ENCODE peak calls at places on chromosomes 12 and 14, in six cellular contexts. N is testis, Z is prostate gland, X is left ventricle myocardium inferior, O is ascending aorta, F is IMR-90. U is an unnamed sample.

GRCh38 chr12:85866929-85867776 is 6.9 kb upstream of the NTS start:
- DNase-seq in N (peak; percentile 48), Z (peak; percentile 45), X (no peak), O (no peak), F (peak; percentile 61), U (peak; percentile 44)

GRCh38 chr12:48532601-48533000 is 7.2 kb downstream of the OR8S1 start:
- DNase-seq in N (no peak), Z (no peak), X (no peak), O (no peak), F (no peak), U (no peak)

GRCh38 chr12:52213541-52214420 is 19.3 kb upstream of the KRT7 start:
- DNase-seq in N (peak; percentile 81), Z (peak; percentile 73), X (peak; percentile 70), O (peak; percentile 81), F (peak; percentile 78), U (peak; percentile 39)

GRCh38 chr14:44700694-44701093 is 193.6 kb upstream of the FSCB start:
- DNase-seq in N (no peak), Z (no peak), X (no peak), O (no peak), F (no peak), U (no peak)

GRCh38 chr14:69285661-69286255 is 25.8 kb downstream of the GALNT16 start:
- DNase-seq in N (no peak), Z (no peak), X (no peak), O (no peak), F (no peak), U (no peak)

GRCh38 chr12:66550626-66551025 is 128.2 kb downstream of the GRIP1 start:
- DNase-seq in N (no peak), Z (no peak), X (no peak), O (no peak), F (no peak), U (no peak)

GRCh38 chr12:68175566-68176033 is 16.1 kb upstream of the IFNG start:
- DNase-seq in N (no peak), Z (no peak), X (no peak), O (no peak), F (no peak), U (no peak)

GRCh38 chr14:96067985-96068930 is 29.1 kb downstream of the C14orf132 start:
- DNase-seq in N (no peak), Z (no peak), X (no peak), O (peak; percentile 33), F (no peak), U (no peak)

GRCh38 chr14:102088012-102088792 is 1.4 kb upstream of the HSP90AA1 start:
- DNase-seq in N (peak; percentile 70), Z (peak; percentile 44), X (peak; percentile 58), O (peak; percentile 73), F (no peak), U (no peak)

GRCh38 chr12:2259368-2259767 is 206.6 kb downstream of the CACNA1C start:
- DNase-seq in N (no peak), Z (no peak), X (no peak), O (no peak), F (no peak), U (no peak)

GRCh38 chr14:106491851-106492250 is 965.5 kb downstream of the TMEM121 start:
- DNase-seq in N (peak; percentile 54), Z (no peak), X (no peak), O (no peak), F (no peak), U (no peak)

GRCh38 chr14:57574617-57575288 is 81.1 kb upstream of the CCDC198 start:
- DNase-seq in N (no peak), Z (no peak), X (no peak), O (no peak), F (no peak), U (no peak)

GRCh38 chr14:96624661-96625435 is 122.7 kb downstream of the PAPOLA start:
- DNase-seq in N (no peak), Z (no peak), X (no peak), O (peak; percentile 61), F (no peak), U (no peak)

GRCh38 chr12:62297321-62297720 is 37.1 kb downstream of the USP15 start:
- DNase-seq in N (no peak), Z (no peak), X (no peak), O (no peak), F (no peak), U (no peak)

GRCh38 chr12:94204647-94205247 is 56.4 kb downstream of the PLXNC1 start:
- DNase-seq in N (no peak), Z (no peak), X (no peak), O (no peak), F (no peak), U (no peak)

GRCh38 chr14:81401420-81402122 is 1.4 kb upstream of the STON2 start:
- DNase-seq in N (no peak), Z (no peak), X (no peak), O (no peak), F (peak; percentile 64), U (peak; percentile 97)

GRCh38 chr14:92553456-92553855 is 39.9 kb downstream of the RIN3 start:
- DNase-seq in N (peak; percentile 73), Z (no peak), X (no peak), O (peak; percentile 81), F (peak; percentile 67), U (peak; percentile 70)

GRCh38 chr14:39217214-39217879 is 16.4 kb upstream of the MIA2 start:
- DNase-seq in N (no peak), Z (no peak), X (no peak), O (no peak), F (no peak), U (no peak)

GRCh38 chr12:79615596-79616560 is 74.9 kb downstream of the PAWR start:
- DNase-seq in N (no peak), Z (no peak), X (no peak), O (no peak), F (no peak), U (no peak)

GRCh38 chr14:30874120-30874998 is at the start of gene COCH:
- DNase-seq in N (no peak), Z (no peak), X (peak; percentile 31), O (no peak), F (no peak), U (no peak)

GRCh38 chr12:81468206-81468605 is 290.9 kb downstream of the PPFIA2 start:
- DNase-seq in N (no peak), Z (no peak), X (no peak), O (no peak), F (peak; percentile 1), U (peak; percentile 81)

GRCh38 chr14:96394047-96394815 is 2.3 kb downstream of the AK7 start:
- DNase-seq in N (no peak), Z (no peak), X (no peak), O (no peak), F (no peak), U (no peak)

GRCh38 chr14:63664143-63664460 is 22.4 kb upstream of the WDR89 start:
- DNase-seq in N (no peak), Z (no peak), X (no peak), O (no peak), F (no peak), U (no peak)

GRCh38 chr12:55760663-55761062 is 17.7 kb downstream of the GDF11 start:
- DNase-seq in N (no peak), Z (no peak), X (no peak), O (no peak), F (no peak), U (no peak)

GRCh38 chr12:121858318-121858661 is 369 bp downstream of the HPD start:
- DNase-seq in N (no peak), Z (no peak), X (no peak), O (no peak), F (no peak), U (no peak)

GRCh38 chr12:84874125-84874824 is 38.3 kb downstream of the SLC6A15 start:
- DNase-seq in N (no peak), Z (no peak), X (no peak), O (no peak), F (peak; percentile 60), U (peak; percentile 21)

GRCh38 chr12:46933947-46934346 is 108.2 kb upstream of the SLC38A4 start:
- DNase-seq in N (no peak), Z (no peak), X (no peak), O (no peak), F (peak; percentile 77), U (peak; percentile 37)

GRCh38 chr14:36973806-36974442 is 198.5 kb downstream of the SLC25A21 start:
- DNase-seq in N (no peak), Z (no peak), X (no peak), O (no peak), F (peak; percentile 83), U (peak; percentile 74)

DNA sequence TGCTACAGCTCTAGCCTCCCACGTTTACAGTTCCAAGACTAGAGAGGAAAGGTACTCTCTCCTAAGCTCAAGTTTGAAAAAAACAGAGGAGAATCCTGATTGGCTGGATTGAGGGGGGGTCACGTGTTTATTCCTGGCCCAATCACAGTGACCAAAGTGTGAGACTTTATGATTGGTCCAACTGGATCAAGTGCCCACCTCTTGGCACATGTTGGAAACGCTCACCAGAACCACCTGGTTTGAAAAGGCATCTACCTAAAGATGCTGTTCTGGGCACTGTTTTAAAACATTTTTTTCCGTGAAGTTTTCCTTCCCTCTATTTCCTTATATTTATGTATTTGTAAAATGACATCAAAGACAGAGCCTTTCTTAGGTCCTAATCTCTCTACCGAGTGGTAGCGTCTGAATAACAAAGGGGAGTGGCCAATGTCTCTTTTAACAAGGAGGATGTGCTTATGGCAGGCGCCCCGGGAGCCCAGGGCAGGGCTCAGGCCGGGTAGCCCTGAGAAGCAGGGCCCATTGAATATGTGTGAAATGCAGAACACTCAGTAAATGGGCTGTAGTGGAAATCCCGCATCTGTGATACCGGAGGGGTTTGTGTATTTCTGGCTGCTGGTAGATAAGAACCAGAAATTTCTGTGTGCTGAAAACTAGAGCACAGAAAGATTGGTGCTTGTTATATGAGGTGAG is 146.2 kb downstream of the ATP23 start:
- DNase-seq in N (peak; percentile 35), Z (no peak), X (no peak), O (no peak), F (no peak), U (no peak)
- H3K27ac ChIP-seq in N (no peak overlapping the region), Z (no peak overlapping the region), X (peak overlapping the region; percentile 40), O (no peak overlapping the region), F (no peak overlapping the region), U (no peak overlapping the region)

DNA sequence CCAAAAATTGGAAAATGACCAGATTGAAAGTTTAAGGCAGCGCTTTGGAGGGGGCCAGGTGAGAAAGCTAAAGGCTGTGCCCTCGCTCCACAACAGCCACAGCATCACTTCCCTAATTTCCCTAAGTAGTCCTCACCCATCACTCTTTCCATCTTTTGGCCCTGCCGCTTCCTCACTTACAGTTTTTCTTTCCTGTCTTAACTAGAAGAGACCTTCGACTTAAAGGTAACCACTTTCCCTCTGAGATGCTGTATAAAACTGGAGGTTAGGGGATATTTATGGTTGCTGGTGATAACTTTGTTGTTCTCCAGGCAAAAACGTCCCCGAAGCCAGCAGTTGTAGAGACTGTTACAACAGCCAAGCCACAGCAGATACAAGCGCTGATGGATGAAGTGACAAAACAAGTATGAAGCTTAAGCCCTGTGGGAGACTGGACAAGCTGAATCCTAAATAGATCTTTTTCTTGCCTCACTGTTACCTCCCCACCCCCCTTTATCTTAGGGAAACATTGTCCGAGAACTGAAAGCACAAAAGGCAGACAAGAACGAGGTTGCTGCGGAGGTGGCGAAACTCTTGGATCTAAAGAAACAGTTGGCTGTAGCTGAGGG is 4.3 kb downstream of the DDIT3 start:
- DNase-seq in N (no peak), Z (no peak), X (no peak), O (no peak), F (peak; percentile 23), U (no peak)
- H3K36me3 ChIP-seq in N (no peaks in the 10 kb centered on the region), Z (peaks cover 3% of the 10 kb centered on the region), X (peaks cover 70% of the 10 kb centered on the region), O (peaks cover 62% of the 10 kb centered on the region), F (peaks cover 65% of the 10 kb centered on the region), U (peaks cover 59% of the 10 kb centered on the region)

GRCh38 chr12:75389061-75389460 is 1.8 kb upstream of the GLIPR1L2 start:
- DNase-seq in N (no peak), Z (no peak), X (no peak), O (no peak), F (peak; percentile 40), U (peak; percentile 51)
- H3K27ac ChIP-seq in N (no peak overlapping the region), Z (peak overlapping the region; percentile 91), X (peak overlapping the region; percentile 90), O (peak overlapping the region; percentile 95), F (no peak overlapping the region), U (peak overlapping the region; percentile 3)

GRCh38 chr12:123597100-123597499 is 4.8 kb upstream of the DDX55 start:
- DNase-seq in N (no peak), Z (no peak), X (no peak), O (no peak), F (no peak), U (no peak)
- H3K36me3 ChIP-seq in N (no peaks in the 10 kb centered on the region), Z (peaks cover 3% of the 10 kb centered on the region), X (peaks cover 69% of the 10 kb centered on the region), O (peaks cover 68% of the 10 kb centered on the region), F (peaks cover 26% of the 10 kb centered on the region), U (peaks cover 33% of the 10 kb centered on the region)